ENCODE peak calls at places on chromosomes 11 and 22, in ten cellular contexts. H is activated T-cell treated with anti-CD3 and anti-CD28 coated beads for 1 hour; A is astrocyte; D is tibial nerve; M is LoVo; S is transverse colon; J is activated CD8-positive, alpha-beta memory T cell treated with anti-CD3 and anti-CD28 coated beads for 4 hours; C is T-cell; P is activated naive CD4-positive, alpha-beta T cell; L is Jurkat, Clone E6-1. T is an unnamed sample.

GRCh38 chr11:34787899-34788298 is 128.3 kb downstream of the APIP start:
- DNase-seq in H (no peak), A (no peak), D (no peak), M (no peak), S (no peak), J (no peak), C (no peak), P (no peak), L (no peak), T (no peak)

GRCh38 chr11:95764267-95764898 is 25.2 kb downstream of the FAM76B start:
- DNase-seq in H (no peak), A (peak), D (no peak), M (peak), S (no peak), J (no peak), C (no peak), P (no peak), L (peak), T (no peak)

GRCh38 chr11:8779107-8779506 is 96.5 kb downstream of the RPL27A start:
- DNase-seq in H (no peak), A (no peak), D (no peak), M (no peak), S (no peak), J (no peak), C (no peak), P (no peak), L (no peak), T (no peak)

GRCh38 chr22:24160546-24160945 is 20.7 kb upstream of the SUSD2 start:
- DNase-seq in H (no peak), A (no peak), D (no peak), M (no peak), S (no peak), J (no peak), C (no peak), P (no peak), L (no peak), T (no peak)

GRCh38 chr11:35047179-35047578 is 91.8 kb upstream of the CD44 start:
- DNase-seq in H (peak), A (no peak), D (no peak), M (no peak), S (no peak), J (peak), C (peak), P (no peak), L (peak), T (peak)

GRCh38 chr11:40713083-40713482 is 746.4 kb downstream of the LRRC4C start:
- DNase-seq in H (no peak), A (no peak), D (no peak), M (no peak), S (no peak), J (no peak), C (no peak), P (no peak), L (no peak), T (no peak)

GRCh38 chr11:108524422-108524821 is 26.2 kb upstream of the POGLUT3 start:
- DNase-seq in H (no peak), A (peak), D (no peak), M (no peak), S (no peak), J (no peak), C (no peak), P (no peak), L (no peak), T (no peak)

GRCh38 chr22:27844256-27844655 is 42.7 kb upstream of the MN1 start:
- DNase-seq in H (no peak), A (no peak), D (no peak), M (no peak), S (no peak), J (no peak), C (no peak), P (no peak), L (no peak), T (no peak)

GRCh38 chr11:73322986-73323306 is 14.9 kb downstream of the ARHGEF17 start:
- DNase-seq in H (no peak), A (no peak), D (no peak), M (no peak), S (no peak), J (no peak), C (no peak), P (no peak), L (no peak), T (no peak)

GRCh38 chr11:111452146-111452545 is 60.0 kb downstream of the BTG4 start:
- DNase-seq in H (no peak), A (peak), D (no peak), M (no peak), S (no peak), J (no peak), C (no peak), P (no peak), L (no peak), T (no peak)

GRCh38 chr11:118903204-118904015 is 19.7 kb downstream of the CXCR5 start:
- DNase-seq in H (no peak), A (no peak), D (no peak), M (no peak), S (no peak), J (no peak), C (no peak), P (no peak), L (no peak), T (no peak)

GRCh38 chr11:64804346-64805210 is 1.6 kb upstream of the MAP4K2 start:
- DNase-seq in H (no peak), A (no peak), D (no peak), M (no peak), S (no peak), J (no peak), C (no peak), P (no peak), L (no peak), T (no peak)

GRCh38 chr11:96014234-96014633 is 90.3 kb upstream of the MTMR2 start:
- DNase-seq in H (no peak), A (peak), D (no peak), M (peak), S (no peak), J (peak), C (peak), P (no peak), L (peak), T (no peak)